ENCODE peak calls at places on chromosomes 16 and 17, in ten cellular contexts. Z is esophagus squamous epithelium, D is cardiac fibroblast, P is right lobe of liver, X is GM12864, Q is A549, G is OCI-LY7, A is gastrocnemius medialis, T is foreskin fibroblast, V is kidney. E is an unnamed sample.

GRCh38 chr17:28643979-28644781 is 778 bp downstream of the BLTP2 start:
- DNase-seq in Z (no peak), D (peak), P (peak), X (peak), Q (peak), G (peak), A (peak), T (peak), V (no peak), E (peak)

GRCh38 chr17:41692722-41693521 is 4.2 kb downstream of the EIF1 start:
- DNase-seq in Z (no peak), D (peak), P (no peak), X (no peak), Q (no peak), G (no peak), A (no peak), T (no peak), V (no peak), E (peak)

GRCh38 chr17:48626470-48627241 is 498 bp upstream of the HOXB9 start:
- DNase-seq in Z (no peak), D (no peak), P (no peak), X (no peak), Q (peak), G (no peak), A (no peak), T (no peak), V (peak), E (no peak)

GRCh38 chr16:35215287-35215686 is 1755.9 kb downstream of the TP53TG3F start:
- DNase-seq in Z (no peak), D (no peak), P (no peak), X (no peak), Q (no peak), G (no peak), A (no peak), T (no peak), V (no peak), E (no peak)

GRCh38 chr17:64232466-64233262 is 30.4 kb downstream of the TEX2 start:
- DNase-seq in Z (no peak), D (no peak), P (no peak), X (no peak), Q (no peak), G (no peak), A (no peak), T (no peak), V (no peak), E (no peak)

GRCh38 chr16:4330277-4330882 is 14.5 kb downstream of the GLIS2 start:
- DNase-seq in Z (no peak), D (peak), P (peak), X (no peak), Q (peak), G (peak), A (peak), T (peak), V (peak), E (no peak)

GRCh38 chr16:57677622-57678369 is 9.7 kb downstream of the ADGRG3 start:
- DNase-seq in Z (no peak), D (no peak), P (peak), X (no peak), Q (peak), G (no peak), A (no peak), T (no peak), V (no peak), E (peak)

GRCh38 chr17:39455919-39456318 is 4.9 kb upstream of the MED1 start:
- DNase-seq in Z (no peak), D (no peak), P (no peak), X (no peak), Q (no peak), G (no peak), A (no peak), T (no peak), V (no peak), E (no peak)

GRCh38 chr16:57688487-57688986 is 6.1 kb upstream of the DRC7 start:
- DNase-seq in Z (no peak), D (no peak), P (no peak), X (no peak), Q (no peak), G (no peak), A (no peak), T (no peak), V (no peak), E (no peak)

GRCh38 chr17:31261596-31261995 is 35.4 kb downstream of the OMG start:
- DNase-seq in Z (no peak), D (no peak), P (no peak), X (no peak), Q (no peak), G (no peak), A (no peak), T (no peak), V (no peak), E (no peak)

GRCh38 chr16:46844771-46845170 is 13.8 kb upstream of the C16orf87 start:
- DNase-seq in Z (no peak), D (peak), P (no peak), X (no peak), Q (no peak), G (no peak), A (no peak), T (no peak), V (no peak), E (no peak)

GRCh38 chr17:41793749-41794602 is 7.5 kb upstream of the JUP start:
- DNase-seq in Z (no peak), D (no peak), P (no peak), X (no peak), Q (no peak), G (no peak), A (no peak), T (no peak), V (peak), E (no peak)

GRCh38 chr16:50666658-50667496 is 14.2 kb downstream of the SNX20 start:
- DNase-seq in Z (no peak), D (no peak), P (no peak), X (peak), Q (no peak), G (no peak), A (no peak), T (no peak), V (peak), E (no peak)

GRCh38 chr17:55301521-55302406 is 37.0 kb downstream of the HLF start:
- DNase-seq in Z (no peak), D (peak), P (no peak), X (no peak), Q (no peak), G (no peak), A (no peak), T (no peak), V (no peak), E (peak)

GRCh38 chr16:73052441-73053030 is 4.6 kb upstream of the ZFHX3 start:
- DNase-seq in Z (no peak), D (peak), P (no peak), X (no peak), Q (no peak), G (no peak), A (no peak), T (no peak), V (no peak), E (no peak)

GRCh38 chr16:9090101-9090959 is 1.1 kb upstream of the HAPSTR1 start:
- DNase-seq in Z (no peak), D (no peak), P (peak), X (no peak), Q (no peak), G (peak), A (peak), T (no peak), V (peak), E (no peak)

GRCh38 chr16:71296584-71297133 is 7.5 kb upstream of the CMTR2 start:
- DNase-seq in Z (no peak), D (no peak), P (no peak), X (no peak), Q (no peak), G (no peak), A (no peak), T (no peak), V (no peak), E (no peak)

GRCh38 chr16:82034981-82035612 is at the start of gene HSD17B2:
- DNase-seq in Z (no peak), D (peak), P (peak), X (no peak), Q (peak), G (no peak), A (no peak), T (no peak), V (no peak), E (peak)

GRCh38 chr17:70869402-70870085 is 700.2 kb downstream of the KCNJ2 start:
- DNase-seq in Z (no peak), D (no peak), P (no peak), X (no peak), Q (no peak), G (no peak), A (no peak), T (no peak), V (no peak), E (no peak)

GRCh38 chr16:20867585-20867984 is 32.6 kb downstream of the DCUN1D3 start:
- DNase-seq in Z (no peak), D (peak), P (no peak), X (no peak), Q (no peak), G (no peak), A (no peak), T (no peak), V (no peak), E (peak)

GRCh38 chr17:73307130-73307529 is 4.7 kb downstream of the CDC42EP4 start:
- DNase-seq in Z (no peak), D (no peak), P (peak), X (no peak), Q (no peak), G (no peak), A (no peak), T (no peak), V (no peak), E (no peak)

GRCh38 chr17:50198026-50198669 is 3.3 kb downstream of the COL1A1 start:
- DNase-seq in Z (no peak), D (peak), P (peak), X (no peak), Q (peak), G (peak), A (no peak), T (no peak), V (no peak), E (peak)

GRCh38 chr17:73138541-73139138 is 26.2 kb upstream of the SSTR2 start:
- DNase-seq in Z (no peak), D (no peak), P (no peak), X (no peak), Q (no peak), G (no peak), A (no peak), T (no peak), V (no peak), E (no peak)

GRCh38 chr17:52648995-52649394 is 490.5 kb upstream of the CA10 start:
- DNase-seq in Z (no peak), D (no peak), P (no peak), X (no peak), Q (no peak), G (no peak), A (no peak), T (no peak), V (no peak), E (no peak)

GRCh38 chr17:12409082-12409481 is 256.6 kb upstream of the MYOCD start:
- DNase-seq in Z (no peak), D (no peak), P (no peak), X (no peak), Q (no peak), G (no peak), A (no peak), T (no peak), V (no peak), E (no peak)

GRCh38 chr16:81405702-81406113 is 38.9 kb upstream of the CMIP start:
- DNase-seq in Z (no peak), D (peak), P (no peak), X (no peak), Q (peak), G (no peak), A (no peak), T (peak), V (no peak), E (peak)

GRCh38 chr16:525520-526180 is 1.9 kb upstream of the CAPN15 start:
- DNase-seq in Z (no peak), D (peak), P (no peak), X (peak), Q (peak), G (no peak), A (no peak), T (peak), V (peak), E (peak)

GRCh38 chr17:33234930-33235685 is 58.0 kb downstream of the ASIC2 start:
- DNase-seq in Z (no peak), D (peak), P (peak), X (peak), Q (peak), G (no peak), A (peak), T (peak), V (peak), E (peak)

GRCh38 chr17:82718986-82719685 is 2.6 kb downstream of the FN3KRP start:
- DNase-seq in Z (no peak), D (no peak), P (no peak), X (no peak), Q (no peak), G (peak), A (no peak), T (no peak), V (no peak), E (no peak)

GRCh38 chr17:75776399-75777242 is 8.0 kb upstream of the UNK start:
- DNase-seq in Z (no peak), D (peak), P (no peak), X (no peak), Q (no peak), G (no peak), A (no peak), T (no peak), V (no peak), E (peak)

GRCh38 chr17:49990921-49991320 is 4.1 kb downstream of the DLX3 start:
- DNase-seq in Z (no peak), D (no peak), P (no peak), X (no peak), Q (no peak), G (no peak), A (no peak), T (no peak), V (peak), E (no peak)

GRCh38 chr17:38663125-38663751 is 11.5 kb downstream of the EPOP start:
- DNase-seq in Z (no peak), D (peak), P (peak), X (no peak), Q (peak), G (peak), A (no peak), T (peak), V (peak), E (peak)

GRCh38 chr16:20901441-20902112 is 1.0 kb downstream of the LYRM1 start:
- DNase-seq in Z (no peak), D (peak), P (peak), X (peak), Q (peak), G (peak), A (peak), T (peak), V (peak), E (peak)

GRCh38 chr17:78831688-78832540 is 8.7 kb downstream of the USP36 start:
- DNase-seq in Z (no peak), D (no peak), P (no peak), X (no peak), Q (no peak), G (no peak), A (no peak), T (no peak), V (no peak), E (no peak)

GRCh38 chr16:27444015-27444414 is 42.0 kb downstream of the IL21R start:
- DNase-seq in Z (no peak), D (peak), P (no peak), X (no peak), Q (no peak), G (no peak), A (no peak), T (peak), V (no peak), E (peak)

GRCh38 chr17:8314797-8315739 is 5.0 kb downstream of the ARHGEF15 start:
- DNase-seq in Z (no peak), D (no peak), P (no peak), X (no peak), Q (no peak), G (no peak), A (no peak), T (no peak), V (peak), E (no peak)

GRCh38 chr17:8312726-8313600 is 2.9 kb downstream of the ARHGEF15 start:
- DNase-seq in Z (no peak), D (no peak), P (no peak), X (no peak), Q (no peak), G (no peak), A (no peak), T (no peak), V (peak), E (no peak)

GRCh38 chr17:8310601-8311123 is 621 bp downstream of the ARHGEF15 start:
- DNase-seq in Z (no peak), D (no peak), P (no peak), X (no peak), Q (no peak), G (no peak), A (no peak), T (no peak), V (no peak), E (no peak)

GRCh38 chr17:8312251-8312650 is 2.2 kb downstream of the ARHGEF15 start:
- DNase-seq in Z (no peak), D (no peak), P (no peak), X (no peak), Q (no peak), G (no peak), A (peak), T (no peak), V (peak), E (no peak)

GRCh38 chr17:8311131-8311790 is 1.2 kb downstream of the ARHGEF15 start:
- DNase-seq in Z (no peak), D (no peak), P (no peak), X (no peak), Q (no peak), G (no peak), A (no peak), T (no peak), V (peak), E (no peak)
- H3K4me3 ChIP-seq in Z (peak), D (no peak), P (peak), X (no peak), Q (no peak), G (no peak), A (peak), T (no peak), V (peak), E (no peak)

GRCh38 chr17:2170023-2170422 is 115.1 kb downstream of the HIC1 start:
- DNase-seq in Z (no peak), D (no peak), P (no peak), X (peak), Q (no peak), G (peak), A (no peak), T (no peak), V (no peak), E (no peak)
- TF ChIP-seq CTCF in Z (peak), D (no peak), P (no peak), X (peak), Q (peak), G (peak), A (no peak), T (no peak), V (no peak), E (peak)

GRCh38 chr16:53949716-53950410 is 245.9 kb downstream of the FTO start:
- DNase-seq in Z (no peak), D (no peak), P (no peak), X (peak), Q (no peak), G (no peak), A (no peak), T (no peak), V (no peak), E (no peak)
- H3K4me3 ChIP-seq in Z (no peak), D (no peak), P (no peak), X (no peak), Q (no peak), G (no peak), A (no peak), T (no peak), V (no peak), E (no peak)

GRCh38 chr16:88282221-88283041 is 100.3 kb upstream of the ZNF469 start:
- DNase-seq in Z (no peak), D (peak), P (peak), X (no peak), Q (no peak), G (no peak), A (no peak), T (peak), V (peak), E (peak)
- TF ChIP-seq CTCF in Z (no peak), D (no peak), P (no peak), X (no peak), Q (no peak), G (no peak), A (no peak), T (no peak), V (no peak), E (no peak)

DNA sequence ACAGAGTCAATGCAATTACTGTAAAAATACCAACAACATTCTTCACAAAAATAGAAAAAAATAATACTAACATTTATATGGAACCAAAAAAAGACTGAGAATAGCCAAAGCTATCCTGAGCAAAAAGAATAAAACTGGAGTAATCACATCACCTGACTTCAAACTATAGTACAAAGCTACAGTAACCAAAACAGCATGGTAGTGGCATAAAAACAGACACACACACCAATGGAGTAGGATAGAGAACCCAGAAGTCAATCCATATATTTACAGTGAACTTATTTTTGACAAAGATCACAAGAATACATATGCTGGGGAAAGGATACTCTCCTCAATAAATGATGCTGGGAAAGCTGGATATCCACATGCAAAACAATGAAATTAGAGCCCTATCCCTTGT is 84.2 kb downstream of the CEP112 start:
- DNase-seq in Z (no peak), D (no peak), P (no peak), X (no peak), Q (no peak), G (no peak), A (no peak), T (no peak), V (no peak), E (no peak)
- H3K4me3 ChIP-seq in Z (no peak), D (no peak), P (no peak), X (no peak), Q (no peak), G (no peak), A (no peak), T (no peak), V (no peak), E (no peak)

DNA sequence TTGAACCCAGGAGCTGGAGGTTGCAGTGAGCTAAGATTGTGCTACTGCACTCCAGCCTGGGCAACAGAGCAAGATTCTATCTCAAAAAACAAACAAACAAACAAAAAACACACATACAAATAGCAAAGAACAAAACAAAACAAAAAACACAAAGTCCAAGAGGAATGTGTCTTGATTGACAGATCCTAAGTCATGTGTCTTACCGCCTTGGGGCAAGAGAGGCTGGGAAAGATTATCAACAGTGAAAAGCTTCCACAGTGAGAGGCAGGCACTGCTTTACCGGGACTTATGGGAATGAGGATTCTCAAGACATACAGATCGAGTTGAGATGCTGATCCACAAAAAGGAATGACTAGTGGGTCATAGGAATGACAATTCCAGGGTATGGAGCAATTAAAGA is 62.7 kb upstream of the GAS7 start:
- DNase-seq in Z (no peak), D (no peak), P (no peak), X (no peak), Q (no peak), G (no peak), A (no peak), T (no peak), V (no peak), E (no peak)
- TF ChIP-seq CTCF in Z (no peak), D (no peak), P (no peak), X (no peak), Q (no peak), G (no peak), A (no peak), T (no peak), V (no peak), E (no peak)

GRCh38 chr17:61393550-61393903 is 6.1 kb upstream of the TBX2 start:
- DNase-seq in Z (no peak), D (peak), P (no peak), X (no peak), Q (no peak), G (no peak), A (peak), T (no peak), V (no peak), E (peak)

GRCh38 chr17:61395983-61396585 is 3.6 kb upstream of the TBX2 start:
- DNase-seq in Z (no peak), D (peak), P (no peak), X (no peak), Q (no peak), G (no peak), A (no peak), T (no peak), V (peak), E (no peak)

GRCh38 chr17:61393904-61394629 is 5.6 kb upstream of the TBX2 start:
- DNase-seq in Z (no peak), D (peak), P (no peak), X (no peak), Q (no peak), G (no peak), A (no peak), T (peak), V (peak), E (no peak)

GRCh38 chr17:61395409-61395982 is 4.1 kb upstream of the TBX2 start:
- DNase-seq in Z (no peak), D (no peak), P (no peak), X (no peak), Q (no peak), G (no peak), A (no peak), T (no peak), V (peak), E (no peak)

GRCh38 chr17:61394630-61395408 is 4.8 kb upstream of the TBX2 start:
- DNase-seq in Z (no peak), D (peak), P (no peak), X (no peak), Q (no peak), G (no peak), A (no peak), T (no peak), V (no peak), E (no peak)
- H3K4me3 ChIP-seq in Z (no peak), D (no peak), P (no peak), X (no peak), Q (no peak), G (no peak), A (no peak), T (no peak), V (peak), E (no peak)

GRCh38 chr17:80970762-80971703 is 20.6 kb upstream of the CHMP6 start:
- DNase-seq in Z (no peak), D (no peak), P (no peak), X (no peak), Q (no peak), G (no peak), A (no peak), T (no peak), V (no peak), E (no peak)
- TF ChIP-seq CTCF in Z (no peak), D (no peak), P (no peak), X (no peak), Q (no peak), G (no peak), A (no peak), T (no peak), V (no peak), E (no peak)

E was measured in bronchial epithelial cell.